ENCODE peak calls at places on chromosomes 16 and 17, in seven cellular contexts. Q is mucosa of descending colon, J is IMR-90, Y is WERI-Rb-1, U is prostate gland, K is heart right ventricle, H is mesothelial cell of epicardium. X is an unnamed sample.

GRCh38 chr17:2485543-2485942 is 26.1 kb downstream of the METTL16 start:
- DNase-seq in Q (no peak), J (no peak), Y (no peak), U (peak; percentile 39), K (no peak), H (no peak), X (no peak)

GRCh38 chr17:68468334-68468733 is 11.0 kb upstream of the WIPI1 start:
- DNase-seq in Q (no peak), J (peak; percentile 46), Y (no peak), U (no peak), K (peak; percentile 51), H (no peak), X (no peak)

GRCh38 chr16:24848065-24848464 is 2.3 kb downstream of the SLC5A11 start:
- DNase-seq in Q (no peak), J (peak; percentile 82), Y (no peak), U (no peak), K (no peak), H (no peak), X (no peak)

GRCh38 chr16:4700380-4700996 is 7.1 kb downstream of the NUDT16L1 start:
- DNase-seq in Q (no peak), J (no peak), Y (no peak), U (no peak), K (no peak), H (no peak), X (no peak)

GRCh38 chr16:54171855-54172537 is 114.6 kb downstream of the IRX3 start:
- DNase-seq in Q (peak; percentile 11), J (peak; percentile 65), Y (no peak), U (no peak), K (no peak), H (no peak), X (no peak)

GRCh38 chr16:87328846-87329245 is 11.7 kb upstream of the C16orf95 start:
- DNase-seq in Q (no peak), J (no peak), Y (no peak), U (no peak), K (no peak), H (no peak), X (no peak)

GRCh38 chr17:58970966-58971575 is 135.6 kb downstream of the TRIM37 start:
- DNase-seq in Q (no peak), J (peak; percentile 36), Y (no peak), U (no peak), K (no peak), H (no peak), X (no peak)

GRCh38 chr16:49575352-49576172 is 202.0 kb downstream of the C16orf78 start:
- DNase-seq in Q (peak; percentile 59), J (no peak), Y (no peak), U (no peak), K (peak; percentile 21), H (no peak), X (no peak)

GRCh38 chr16:52597772-52598483 is 51.0 kb upstream of the TOX3 start:
- DNase-seq in Q (peak; percentile 85), J (no peak), Y (no peak), U (peak; percentile 31), K (no peak), H (no peak), X (no peak)

GRCh38 chr17:28282596-28282995 is 36.4 kb upstream of the TMEM97 start:
- DNase-seq in Q (no peak), J (peak; percentile 92), Y (peak; percentile 72), U (no peak), K (no peak), H (no peak), X (no peak)

GRCh38 chr17:80795737-80796136 is 195.9 kb upstream of the CHMP6 start:
- DNase-seq in Q (no peak), J (no peak), Y (no peak), U (no peak), K (peak; percentile 61), H (no peak), X (no peak)

GRCh38 chr16:23974223-23974622 is 138.4 kb downstream of the PRKCB start:
- DNase-seq in Q (no peak), J (no peak), Y (no peak), U (no peak), K (no peak), H (no peak), X (no peak)

GRCh38 chr16:85149776-85150175 is 37.5 kb upstream of the CIBAR2 start:
- DNase-seq in Q (no peak), J (no peak), Y (no peak), U (peak; percentile 67), K (no peak), H (no peak), X (no peak)

GRCh38 chr17:15454328-15454727 is 13.1 kb downstream of the CDRT4 start:
- DNase-seq in Q (no peak), J (no peak), Y (no peak), U (no peak), K (no peak), H (no peak), X (no peak)

GRCh38 chr17:15453782-15454181 is 13.6 kb downstream of the CDRT4 start:
- DNase-seq in Q (no peak), J (no peak), Y (no peak), U (no peak), K (no peak), H (no peak), X (no peak)

GRCh38 chr17:15456486-15456885 is 10.9 kb downstream of the CDRT4 start:
- DNase-seq in Q (no peak), J (no peak), Y (no peak), U (no peak), K (peak; percentile 40), H (no peak), X (no peak)

GRCh38 chr17:15457723-15458094 is 9.7 kb downstream of the CDRT4 start:
- DNase-seq in Q (no peak), J (no peak), Y (no peak), U (no peak), K (no peak), H (no peak), X (no peak)

DNA sequence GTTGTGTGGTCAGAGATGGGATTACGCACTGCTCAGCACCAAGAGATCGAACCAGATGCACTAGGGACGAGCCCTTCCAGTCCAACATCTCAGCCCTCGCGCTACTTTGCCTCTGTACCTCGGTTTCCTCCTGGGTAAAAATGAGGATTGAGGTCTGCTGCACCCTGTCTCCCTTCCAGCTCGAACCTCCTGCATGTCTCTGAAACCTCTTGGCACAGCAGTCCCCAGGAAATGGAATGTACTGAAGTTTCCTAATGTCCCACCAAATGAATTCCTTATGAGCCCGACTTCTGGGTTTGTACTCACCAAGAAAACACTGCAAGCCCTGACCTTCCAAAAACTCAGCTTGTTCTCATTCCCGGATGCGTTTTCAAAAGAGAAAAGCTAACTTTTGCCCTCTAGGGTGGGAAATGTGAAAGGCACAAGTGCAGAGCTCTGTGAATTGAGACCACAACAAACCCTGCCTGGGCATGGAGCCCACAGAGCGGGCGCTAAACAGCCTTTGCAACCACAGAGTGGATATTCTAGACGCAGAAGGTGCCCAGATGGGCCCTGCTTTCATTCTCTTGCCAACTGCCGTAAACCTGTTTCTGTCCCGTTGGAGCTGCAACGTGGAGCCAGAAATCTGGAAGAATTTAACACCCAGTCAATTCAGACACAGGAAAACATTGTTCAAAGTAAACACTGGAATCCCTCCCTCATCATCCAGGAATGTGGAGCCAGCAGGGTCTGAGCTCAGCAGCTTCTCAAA is 10.3 kb downstream of the CDRT4 start:
- DNase-seq in Q (peak; percentile 29), J (peak; percentile 84), Y (no peak), U (no peak), K (peak; percentile 70), H (no peak), X (no peak)
- TF ChIP-seq CTCF in Q (no peak), J (peak; percentile 51), Y (no peak), U (no peak), K (no peak), H (no peak), X (no peak)

GRCh38 chr17:45016823-45017222 is 34.6 kb downstream of the DCAKD start:
- DNase-seq in Q (no peak), J (no peak), Y (peak; percentile 79), U (no peak), K (no peak), H (no peak), X (no peak)
- TF ChIP-seq CTCF in Q (peak; percentile 7), J (peak; percentile 20), Y (peak; percentile 85), U (no peak), K (no peak), H (no peak), X (no peak)

GRCh38 chr17:49616086-49616485 is 40.4 kb downstream of the NXPH3 start:
- DNase-seq in Q (no peak), J (no peak), Y (no peak), U (no peak), K (no peak), H (no peak), X (no peak)
- TF ChIP-seq CTCF in Q (no peak), J (peak; percentile 23), Y (peak; percentile 39), U (no peak), K (no peak), H (no peak), X (no peak)

GRCh38 chr17:77144227-77144626 is 3.5 kb downstream of the SEC14L1 start:
- DNase-seq in Q (no peak), J (no peak), Y (no peak), U (no peak), K (no peak), H (no peak), X (no peak)

GRCh38 chr17:77145209-77145608 is 4.4 kb downstream of the SEC14L1 start:
- DNase-seq in Q (no peak), J (no peak), Y (no peak), U (no peak), K (no peak), H (no peak), X (no peak)

GRCh38 chr17:77146882-77147281 is 6.1 kb downstream of the SEC14L1 start:
- DNase-seq in Q (peak; percentile 74), J (no peak), Y (no peak), U (no peak), K (no peak), H (no peak), X (no peak)

GRCh38 chr17:77147357-77147801 is 6.6 kb downstream of the SEC14L1 start:
- DNase-seq in Q (no peak), J (no peak), Y (no peak), U (no peak), K (no peak), H (no peak), X (no peak)

DNA sequence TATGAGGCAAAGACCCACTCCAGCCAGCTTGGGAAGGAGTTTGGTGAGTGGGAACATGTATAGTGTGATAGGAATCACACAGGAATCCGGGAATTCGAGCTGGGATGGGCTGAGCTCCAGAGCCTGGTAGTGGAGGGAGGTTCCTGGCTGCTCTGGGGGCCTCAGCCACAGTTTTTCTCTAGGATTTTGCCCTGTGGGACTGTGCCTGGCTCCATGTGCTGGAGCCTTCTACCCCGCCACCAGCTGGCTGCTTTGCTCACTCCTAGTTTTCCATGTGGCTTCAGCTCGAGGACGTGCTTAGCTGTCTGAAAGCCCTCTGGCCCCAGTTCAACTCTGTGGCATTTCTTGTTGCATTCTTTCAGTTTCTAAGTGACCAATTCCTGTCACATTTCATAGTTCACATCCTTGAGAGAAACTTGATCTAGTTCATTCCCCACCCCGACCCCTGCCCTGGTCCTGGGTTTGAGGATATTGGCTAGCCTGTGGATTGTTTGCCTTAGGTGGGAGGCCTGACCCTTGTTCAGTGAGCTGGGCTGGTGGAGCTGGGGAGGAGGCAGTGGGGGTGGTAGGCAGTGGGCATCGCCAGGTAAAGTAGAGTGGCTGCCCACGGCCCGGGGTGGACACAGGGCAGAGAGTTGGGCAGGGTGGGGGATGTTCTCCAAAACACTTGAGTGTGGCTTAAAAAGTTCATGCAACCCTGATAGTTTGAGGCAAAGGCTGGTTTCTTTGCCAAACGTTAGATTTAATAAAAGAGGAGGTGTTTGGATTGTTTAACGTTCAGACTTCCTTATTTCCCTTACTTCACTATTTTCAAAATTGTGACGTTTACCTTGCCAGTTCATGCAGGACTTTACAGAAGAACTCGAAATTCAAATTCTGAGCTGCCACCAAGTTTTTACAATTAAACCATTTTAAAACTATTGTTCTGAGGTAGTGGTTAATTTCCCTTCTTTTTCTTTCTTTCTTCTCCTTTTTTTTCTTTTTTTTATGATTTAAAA is 5.2 kb downstream of the SEC14L1 start:
- DNase-seq in Q (peak; percentile 68), J (peak; percentile 76), Y (no peak), U (peak; percentile 30), K (peak; percentile 75), H (no peak), X (no peak)
- TF ChIP-seq CTCF in Q (no peak), J (peak; percentile 31), Y (no peak), U (no peak), K (no peak), H (no peak), X (no peak)